ENCODE peak calls at places on chromosomes 6 and 20, in seven cellular contexts. V, F, X, D, P, A and R are unnamed samples.

GRCh38 chr6:33147807-33148666 is 44.2 kb downstream of the COL11A2 start:
- DNase-seq in V (no peak), F (peak), X (peak), D (peak), P (peak), A (no peak), R (peak)

GRCh38 chr20:60313609-60314008 is 355.4 kb downstream of the CDH26 start:
- DNase-seq in V (no peak), F (no peak), X (no peak), D (no peak), P (no peak), A (no peak), R (no peak)

GRCh38 chr6:39731565-39731964 is 6.4 kb upstream of the KIF6 start:
- DNase-seq in V (no peak), F (no peak), X (no peak), D (no peak), P (no peak), A (no peak), R (no peak)

GRCh38 chr6:121881974-121882667 is 446.7 kb downstream of the GJA1 start:
- DNase-seq in V (no peak), F (no peak), X (peak), D (peak), P (no peak), A (no peak), R (no peak)

GRCh38 chr6:136959471-136959891 is 37.4 kb downstream of the SLC35D3 start:
- DNase-seq in V (no peak), F (no peak), X (peak), D (no peak), P (no peak), A (no peak), R (no peak)

GRCh38 chr20:36544134-36545018 is 3.1 kb downstream of the MYL9 start:
- DNase-seq in V (no peak), F (peak), X (no peak), D (peak), P (no peak), A (peak), R (no peak)

GRCh38 chr20:45283529-45284065 is 23.0 kb upstream of the RBPJL start:
- DNase-seq in V (no peak), F (peak), X (peak), D (no peak), P (no peak), A (no peak), R (no peak)

GRCh38 chr6:50962213-50962759 is 143.6 kb downstream of the TFAP2B start:
- DNase-seq in V (no peak), F (no peak), X (no peak), D (no peak), P (no peak), A (no peak), R (no peak)

GRCh38 chr6:164720-165119 is 127.6 kb upstream of the DUSP22 start:
- DNase-seq in V (no peak), F (no peak), X (no peak), D (no peak), P (no peak), A (no peak), R (no peak)

GRCh38 chr6:91243436-91243835 is 656.6 kb upstream of the MAP3K7 start:
- DNase-seq in V (no peak), F (no peak), X (no peak), D (no peak), P (no peak), A (no peak), R (no peak)

GRCh38 chr6:16623029-16623653 is 138.1 kb downstream of the ATXN1 start:
- DNase-seq in V (no peak), F (no peak), X (no peak), D (no peak), P (no peak), A (no peak), R (no peak)

GRCh38 chr6:14732845-14733757 is 512.8 kb upstream of the JARID2 start:
- DNase-seq in V (no peak), F (peak), X (peak), D (peak), P (peak), A (no peak), R (peak)

GRCh38 chr6:105713474-105714118 is 310.7 kb upstream of the PREP start:
- DNase-seq in V (no peak), F (no peak), X (no peak), D (no peak), P (no peak), A (no peak), R (peak)

GRCh38 chr6:132526461-132526860 is 11.6 kb upstream of the TAAR9 start:
- DNase-seq in V (no peak), F (no peak), X (no peak), D (no peak), P (no peak), A (no peak), R (no peak)

GRCh38 chr20:62745959-62746288 is 37.3 kb downstream of the NTSR1 start:
- DNase-seq in V (peak), F (no peak), X (no peak), D (no peak), P (no peak), A (no peak), R (no peak)

GRCh38 chr6:36357872-36358234 is 21.2 kb upstream of the BNIP5 start:
- DNase-seq in V (no peak), F (no peak), X (no peak), D (no peak), P (no peak), A (no peak), R (no peak)

GRCh38 chr20:53079483-53079810 is 107.3 kb downstream of the TSHZ2 start:
- DNase-seq in V (no peak), F (no peak), X (no peak), D (no peak), P (no peak), A (no peak), R (no peak)

GRCh38 chr6:148892247-148892646 is 145.4 kb downstream of the UST start:
- DNase-seq in V (no peak), F (no peak), X (no peak), D (no peak), P (no peak), A (no peak), R (no peak)

GRCh38 chr6:144675231-144675861 is 390.2 kb downstream of the UTRN start:
- DNase-seq in V (no peak), F (peak), X (peak), D (no peak), P (no peak), A (no peak), R (no peak)

GRCh38 chr6:151239603-151240035 is at the start of gene AKAP12:
- DNase-seq in V (no peak), F (no peak), X (no peak), D (no peak), P (peak), A (peak), R (no peak)

GRCh38 chr6:158249437-158249836 is 62.8 kb upstream of the TULP4 start:
- DNase-seq in V (no peak), F (no peak), X (no peak), D (no peak), P (no peak), A (no peak), R (no peak)

GRCh38 chr6:39927159-39927558 is 7.1 kb downstream of the MOCS1 start:
- DNase-seq in V (no peak), F (peak), X (no peak), D (peak), P (no peak), A (no peak), R (no peak)

GRCh38 chr6:158284340-158285210 is 27.7 kb upstream of the TULP4 start:
- DNase-seq in V (no peak), F (no peak), X (no peak), D (no peak), P (peak), A (peak), R (no peak)

GRCh38 chr6:11851405-11851804 is 72.8 kb upstream of the ADTRP start:
- DNase-seq in V (no peak), F (peak), X (peak), D (peak), P (no peak), A (no peak), R (peak)

GRCh38 chr6:18533793-18534192 is 146.6 kb downstream of the RNF144B start:
- DNase-seq in V (no peak), F (no peak), X (peak), D (no peak), P (no peak), A (no peak), R (no peak)

GRCh38 chr20:20259534-20259933 is 108.4 kb upstream of the INSM1 start:
- DNase-seq in V (no peak), F (peak), X (no peak), D (no peak), P (no peak), A (no peak), R (no peak)

GRCh38 chr20:49851234-49851755 is 38.7 kb downstream of the SLC9A8 start:
- DNase-seq in V (no peak), F (no peak), X (no peak), D (no peak), P (no peak), A (no peak), R (no peak)

GRCh38 chr20:31594002-31594557 is 11.0 kb upstream of the ID1 start:
- DNase-seq in V (no peak), F (no peak), X (no peak), D (no peak), P (no peak), A (no peak), R (no peak)

GRCh38 chr6:151716446-151717047 is 90.9 kb upstream of the ESR1 start:
- DNase-seq in V (no peak), F (no peak), X (no peak), D (peak), P (peak), A (no peak), R (no peak)

GRCh38 chr20:53040678-53041674 is 68.8 kb downstream of the TSHZ2 start:
- DNase-seq in V (no peak), F (peak), X (no peak), D (peak), P (no peak), A (peak), R (no peak)